ENCODE peak calls at places on chromosomes 13 and 19, in nine cellular contexts. One of them, this sample, is unnamed.

GRCh38 chr19:47564081-47564480 is 8.9 kb downstream of the ZNF541 start:
- DNase-seq in CD4-positive, CD25-positive, alpha-beta regulatory T cell: no peak
- DNase-seq in mammary epithelial cell: no peak
- DNase-seq in T1000: no peak
- DNase-seq in CD4-positive, alpha-beta T cell: no peak
- DNase-seq in hypothalamus: no peak
- DNase-seq in fibroblast of lung: no peak
- DNase-seq in HT1080: no peak
- DNase-seq in stimulated activated CD8-positive, alpha-beta memory T cell treated with anti-CD3 and anti-CD28 coated beads, Interleukin-7, amount 100 ng/mL, for 1 hour: no peak
- DNase-seq in this sample: no peak

GRCh38 chr19:39433480-39434079 is 2.2 kb downstream of the RPS16 start:
- DNase-seq in CD4-positive, alpha-beta T cell: no peak
- DNase-seq in hypothalamus: no peak
- DNase-seq in CD4-positive, CD25-positive, alpha-beta regulatory T cell: no peak
- DNase-seq in stimulated activated CD8-positive, alpha-beta memory T cell treated with anti-CD3 and anti-CD28 coated beads, Interleukin-7, amount 100 ng/mL, for 1 hour: no peak
- DNase-seq in mammary epithelial cell: no peak
- DNase-seq in HT1080: no peak
- DNase-seq in fibroblast of lung: no peak
- DNase-seq in T1000: no peak
- DNase-seq in this sample: no peak

GRCh38 chr19:44661205-44661604 is 10.1 kb upstream of the CEACAM19 start:
- DNase-seq in T1000: no peak
- DNase-seq in CD4-positive, alpha-beta T cell: no peak
- DNase-seq in hypothalamus: no peak
- DNase-seq in stimulated activated CD8-positive, alpha-beta memory T cell treated with anti-CD3 and anti-CD28 coated beads, Interleukin-7, amount 100 ng/mL, for 1 hour: no peak
- DNase-seq in CD4-positive, CD25-positive, alpha-beta regulatory T cell: no peak
- DNase-seq in mammary epithelial cell: no peak
- DNase-seq in fibroblast of lung: no peak
- DNase-seq in HT1080: no peak
- DNase-seq in this sample: no peak

GRCh38 chr19:6423499-6424189 is 967 bp downstream of the KHSRP start:
- DNase-seq in T1000: no peak
- DNase-seq in stimulated activated CD8-positive, alpha-beta memory T cell treated with anti-CD3 and anti-CD28 coated beads, Interleukin-7, amount 100 ng/mL, for 1 hour: no peak
- DNase-seq in mammary epithelial cell: peak; percentile 43
- DNase-seq in fibroblast of lung: peak; percentile 42
- DNase-seq in CD4-positive, CD25-positive, alpha-beta regulatory T cell: no peak
- DNase-seq in CD4-positive, alpha-beta T cell: no peak
- DNase-seq in HT1080: peak; percentile 45
- DNase-seq in hypothalamus: no peak
- DNase-seq in this sample: no peak

GRCh38 chr19:49870309-49870901 is 3.0 kb upstream of the PNKP start:
- DNase-seq in fibroblast of lung: no peak
- DNase-seq in T1000: no peak
- DNase-seq in stimulated activated CD8-positive, alpha-beta memory T cell treated with anti-CD3 and anti-CD28 coated beads, Interleukin-7, amount 100 ng/mL, for 1 hour: no peak
- DNase-seq in hypothalamus: no peak
- DNase-seq in HT1080: no peak
- DNase-seq in CD4-positive, CD25-positive, alpha-beta regulatory T cell: no peak
- DNase-seq in CD4-positive, alpha-beta T cell: no peak
- DNase-seq in mammary epithelial cell: no peak
- DNase-seq in this sample: no peak

GRCh38 chr19:19213822-19214558 is 2.2 kb downstream of the NCAN start:
- DNase-seq in HT1080: no peak
- DNase-seq in hypothalamus: no peak
- DNase-seq in stimulated activated CD8-positive, alpha-beta memory T cell treated with anti-CD3 and anti-CD28 coated beads, Interleukin-7, amount 100 ng/mL, for 1 hour: no peak
- DNase-seq in CD4-positive, alpha-beta T cell: no peak
- DNase-seq in mammary epithelial cell: no peak
- DNase-seq in CD4-positive, CD25-positive, alpha-beta regulatory T cell: no peak
- DNase-seq in fibroblast of lung: no peak
- DNase-seq in T1000: no peak
- DNase-seq in this sample: no peak

GRCh38 chr13:32587014-32587773 is 942 bp downstream of the PDS5B start:
- DNase-seq in fibroblast of lung: peak; percentile 71
- DNase-seq in mammary epithelial cell: peak; percentile 45
- DNase-seq in hypothalamus: peak; percentile 67
- DNase-seq in CD4-positive, alpha-beta T cell: peak; percentile 38
- DNase-seq in T1000: peak; percentile 29
- DNase-seq in HT1080: peak; percentile 51
- DNase-seq in CD4-positive, CD25-positive, alpha-beta regulatory T cell: peak; percentile 45
- DNase-seq in stimulated activated CD8-positive, alpha-beta memory T cell treated with anti-CD3 and anti-CD28 coated beads, Interleukin-7, amount 100 ng/mL, for 1 hour: peak; percentile 25
- DNase-seq in this sample: peak; percentile 55

GRCh38 chr19:4443966-4444764 is 13.4 kb downstream of the UBXN6 start:
- DNase-seq in fibroblast of lung: no peak
- DNase-seq in CD4-positive, CD25-positive, alpha-beta regulatory T cell: no peak
- DNase-seq in CD4-positive, alpha-beta T cell: no peak
- DNase-seq in mammary epithelial cell: no peak
- DNase-seq in HT1080: no peak
- DNase-seq in T1000: no peak
- DNase-seq in hypothalamus: no peak
- DNase-seq in stimulated activated CD8-positive, alpha-beta memory T cell treated with anti-CD3 and anti-CD28 coated beads, Interleukin-7, amount 100 ng/mL, for 1 hour: no peak
- DNase-seq in this sample: no peak

GRCh38 chr13:110340812-110341444 is 33.8 kb downstream of the COL4A2 start:
- DNase-seq in CD4-positive, alpha-beta T cell: peak; percentile 42
- DNase-seq in HT1080: peak; percentile 47
- DNase-seq in T1000: peak; percentile 58
- DNase-seq in mammary epithelial cell: peak; percentile 53
- DNase-seq in CD4-positive, CD25-positive, alpha-beta regulatory T cell: peak; percentile 42
- DNase-seq in stimulated activated CD8-positive, alpha-beta memory T cell treated with anti-CD3 and anti-CD28 coated beads, Interleukin-7, amount 100 ng/mL, for 1 hour: peak; percentile 6
- DNase-seq in hypothalamus: no peak
- DNase-seq in fibroblast of lung: peak; percentile 87
- DNase-seq in this sample: no peak

GRCh38 chr13:100394005-100394695 is 194.4 kb downstream of the GGACT start:
- DNase-seq in stimulated activated CD8-positive, alpha-beta memory T cell treated with anti-CD3 and anti-CD28 coated beads, Interleukin-7, amount 100 ng/mL, for 1 hour: no peak
- DNase-seq in HT1080: peak; percentile 55
- DNase-seq in hypothalamus: no peak
- DNase-seq in mammary epithelial cell: no peak
- DNase-seq in T1000: no peak
- DNase-seq in fibroblast of lung: peak; percentile 89
- DNase-seq in CD4-positive, alpha-beta T cell: no peak
- DNase-seq in CD4-positive, CD25-positive, alpha-beta regulatory T cell: peak; percentile 11
- DNase-seq in this sample: no peak

This sample was measured in memory B cell.